ENCODE peak calls at places on chromosome 9, in nine cellular contexts. S is AG20443; R is HepG2; G is kidney glomerular epithelial cell; F is choroid plexus epithelial cell; T is activated CD4-positive, alpha-beta T cell treated with anti-CD3 and anti-CD28 coated beads, Interleukin-2, amount 10 ng/mL, durations not matched to agents 7 days and 5 days; V is CD8-positive, alpha-beta memory T cell; U is retina; Q is caudate nucleus. H is an unnamed sample.

GRCh38 chr9:137223078-137224040 is 1.3 kb upstream of the RNF208 start:
- DNase-seq in R (peak; percentile 98), G (peak; percentile 93), T (peak; percentile 99), V (peak; percentile 95), Q (peak; percentile 98), F (peak; percentile 99), U (peak; percentile 95), S (peak; percentile 99), H (peak; percentile 97)

GRCh38 chr9:101445353-101446029 is 9.9 kb upstream of the ALDOB start:
- DNase-seq in S (no peak), G (peak; percentile 27), F (peak; percentile 66), Q (no peak), U (no peak), R (peak; percentile 73), T (no peak), V (no peak), H (peak; percentile 68)

GRCh38 chr9:137218754-137219271 is 3.2 kb downstream of the RNF208 start:
- DNase-seq in U (no peak), F (peak; percentile 63), Q (no peak), G (peak; percentile 24), S (no peak), T (no peak), R (peak; percentile 81), V (no peak), H (no peak)

GRCh38 chr9:131738293-131738692 is 1.6 kb downstream of the RAPGEF1 start:
- DNase-seq in G (no peak), R (no peak), T (no peak), S (no peak), F (no peak), V (no peak), Q (no peak), U (no peak), H (no peak)

GRCh38 chr9:127181315-127181580 is 58.8 kb upstream of the ANGPTL2 start:
- DNase-seq in U (no peak), R (no peak), V (no peak), Q (no peak), F (no peak), S (no peak), T (no peak), G (no peak), H (no peak)

GRCh38 chr9:115116620-115117284 is 1.2 kb downstream of the TNC start:
- DNase-seq in F (no peak), G (no peak), R (no peak), Q (no peak), V (no peak), U (no peak), S (no peak), T (no peak), H (no peak)

GRCh38 chr9:76652894-76653293 is 111.3 kb upstream of the PCA3 start:
- DNase-seq in S (no peak), F (peak; percentile 72), T (no peak), U (no peak), Q (no peak), V (no peak), G (no peak), R (no peak), H (no peak)

GRCh38 chr9:68769852-68770251 is 64.8 kb downstream of the PIP5K1B start:
- DNase-seq in T (no peak), R (no peak), V (no peak), G (no peak), U (no peak), Q (no peak), S (no peak), F (no peak), H (no peak)

GRCh38 chr9:132880311-132880661 is 1.6 kb downstream of the SPACA9 start:
- DNase-seq in F (no peak), R (no peak), G (no peak), Q (no peak), U (no peak), T (no peak), S (peak; percentile 33), V (no peak), H (no peak)

GRCh38 chr9:119298076-119298853 is 71.0 kb downstream of the BRINP1 start:
- DNase-seq in V (no peak), Q (no peak), U (no peak), F (no peak), S (no peak), R (no peak), G (no peak), T (no peak), H (no peak)

GRCh38 chr9:124594673-124595072 is 87.5 kb upstream of the NR5A1 start:
- DNase-seq in T (no peak), V (no peak), S (no peak), U (no peak), Q (no peak), G (no peak), F (no peak), R (no peak), H (no peak)

GRCh38 chr9:75626860-75627259 is 263.6 kb upstream of the PCSK5 start:
- DNase-seq in F (peak; percentile 13), T (no peak), R (no peak), V (no peak), Q (no peak), G (no peak), U (no peak), S (no peak), H (no peak)

GRCh38 chr9:72151099-72151498 is 1.9 kb downstream of the GDA start:
- DNase-seq in G (no peak), T (no peak), Q (no peak), F (no peak), S (no peak), V (no peak), R (no peak), U (no peak), H (no peak)

H was measured in globus pallidus.